ENCODE peak calls at places on chromosomes 3 and 15, in eight cellular contexts. Q is K562, S is pancreas, W is cardiac fibroblast, K is fibroblast of lung, P is mammary epithelial cell, G is nephron progenitor cell, Z is AG04450. F is an unnamed sample.

GRCh38 chr3:65833761-65834505 is 204.8 kb downstream of the MAGI1 start:
- DNase-seq in Q (no peak), S (no peak), W (peak), K (peak), P (peak), G (no peak), Z (peak), F (no peak)

GRCh38 chr15:44735482-44736260 is 657 bp upstream of the TRIM69 start:
- DNase-seq in Q (peak), S (no peak), W (peak), K (peak), P (no peak), G (no peak), Z (no peak), F (no peak)

GRCh38 chr15:85800460-85801123 is 5.9 kb upstream of the KLHL25 start:
- DNase-seq in Q (no peak), S (peak), W (peak), K (peak), P (peak), G (no peak), Z (no peak), F (no peak)

GRCh38 chr3:118577055-118577759 is 457.4 kb downstream of the IGSF11 start:
- DNase-seq in Q (no peak), S (no peak), W (no peak), K (peak), P (no peak), G (no peak), Z (no peak), F (no peak)

GRCh38 chr15:58296276-58296675 is 135.5 kb upstream of the LIPC start:
- DNase-seq in Q (no peak), S (no peak), W (no peak), K (no peak), P (no peak), G (no peak), Z (no peak), F (no peak)

GRCh38 chr15:97692317-97693015 is 268.0 kb upstream of the ARRDC4 start:
- DNase-seq in Q (no peak), S (no peak), W (no peak), K (no peak), P (no peak), G (no peak), Z (no peak), F (no peak)

GRCh38 chr3:52444860-52445793 is at the start of gene SEMA3G:
- DNase-seq in Q (peak), S (peak), W (peak), K (peak), P (peak), G (peak), Z (no peak), F (peak)

GRCh38 chr15:48675436-48675835 is 29.9 kb upstream of the FBN1 start:
- DNase-seq in Q (no peak), S (no peak), W (no peak), K (no peak), P (no peak), G (no peak), Z (no peak), F (no peak)

GRCh38 chr15:75067123-75067854 is 43.9 kb downstream of the PPCDC start:
- DNase-seq in Q (peak), S (no peak), W (peak), K (peak), P (peak), G (no peak), Z (no peak), F (no peak)

GRCh38 chr3:39447637-39448483 is 19.6 kb upstream of the MOBP start:
- DNase-seq in Q (peak), S (peak), W (peak), K (peak), P (peak), G (peak), Z (peak), F (peak)

GRCh38 chr3:46358466-46358865 is 4.6 kb downstream of the CCR2 start:
- DNase-seq in Q (no peak), S (no peak), W (no peak), K (no peak), P (no peak), G (no peak), Z (no peak), F (no peak)

GRCh38 chr15:69926011-69926410 is 171.7 kb downstream of the TLE3 start:
- DNase-seq in Q (no peak), S (no peak), W (peak), K (no peak), P (no peak), G (no peak), Z (no peak), F (no peak)

GRCh38 chr3:20055020-20055775 is 15.0 kb downstream of the KAT2B start:
- DNase-seq in Q (no peak), S (no peak), W (no peak), K (no peak), P (no peak), G (no peak), Z (no peak), F (no peak)

GRCh38 chr3:71859128-71859519 is 74.2 kb upstream of the PROK2 start:
- DNase-seq in Q (peak), S (peak), W (peak), K (peak), P (peak), G (no peak), Z (no peak), F (no peak)
- TF ChIP-seq CTCF in Q (peak), S (peak), W (no peak), K (peak), P (peak), G (no peak), Z (peak), F (no peak)

GRCh38 chr3:184347321-184348056 is 10.1 kb downstream of the FAM131A start:
- DNase-seq in Q (peak), S (no peak), W (peak), K (peak), P (no peak), G (no peak), Z (no peak), F (no peak)
- TF ChIP-seq CTCF in Q (no peak), S (no peak), W (no peak), K (no peak), P (no peak), G (no peak), Z (no peak), F (no peak)

DNA sequence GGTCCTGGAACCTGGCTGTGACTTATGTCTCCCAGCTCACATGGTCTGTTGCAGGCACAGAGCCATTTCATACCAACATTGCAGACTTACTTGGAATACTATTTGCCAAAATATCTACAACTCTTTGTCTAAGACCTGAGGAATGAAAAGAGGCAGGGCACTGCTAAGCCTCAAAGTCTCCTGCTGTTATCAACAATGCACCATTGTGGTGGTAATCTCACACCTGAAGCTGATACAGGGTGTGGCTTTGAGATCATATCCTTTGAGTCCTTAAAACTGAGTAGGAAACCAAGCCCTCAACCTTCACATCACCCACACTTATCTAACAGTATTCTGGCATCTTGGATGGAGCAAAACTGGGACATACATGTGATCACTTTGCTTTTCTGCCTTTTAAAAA is 782.0 kb downstream of the EPHA3 start:
- DNase-seq in Q (no peak), S (no peak), W (no peak), K (no peak), P (no peak), G (no peak), Z (no peak), F (no peak)
- TF ChIP-seq CTCF in Q (no peak), S (no peak), W (no peak), K (no peak), P (no peak), G (no peak), Z (no peak), F (no peak)

GRCh38 chr15:98789020-98789419 is 140.7 kb downstream of the IGF1R start:
- DNase-seq in Q (no peak), S (no peak), W (peak), K (no peak), P (no peak), G (no peak), Z (no peak), F (no peak)
- TF ChIP-seq CTCF in Q (no peak), S (no peak), W (no peak), K (no peak), P (no peak), G (no peak), Z (no peak), F (no peak)

DNA sequence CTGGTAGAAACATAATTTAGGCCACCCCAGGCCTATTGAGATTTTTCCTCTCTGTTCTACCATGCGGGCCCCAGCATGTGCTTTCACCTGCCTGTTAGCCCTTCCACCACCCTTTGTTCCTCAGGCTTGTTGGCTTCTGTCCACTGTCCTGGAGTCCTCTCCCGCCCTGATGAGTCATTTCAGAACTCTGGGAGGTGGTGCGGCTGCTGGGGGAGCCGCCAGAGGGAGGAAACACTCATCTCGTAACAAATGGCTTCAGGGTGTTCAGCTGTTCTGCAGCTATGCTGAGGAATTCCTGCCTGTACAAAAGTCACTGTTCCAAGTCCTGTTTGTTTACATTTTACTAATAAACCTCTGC is 36.3 kb downstream of the LRTM1 start:
- DNase-seq in Q (peak), S (peak), W (peak), K (peak), P (peak), G (peak), Z (peak), F (no peak)
- TF ChIP-seq CTCF in Q (peak), S (peak), W (peak), K (peak), P (peak), G (no peak), Z (peak), F (no peak)

DNA sequence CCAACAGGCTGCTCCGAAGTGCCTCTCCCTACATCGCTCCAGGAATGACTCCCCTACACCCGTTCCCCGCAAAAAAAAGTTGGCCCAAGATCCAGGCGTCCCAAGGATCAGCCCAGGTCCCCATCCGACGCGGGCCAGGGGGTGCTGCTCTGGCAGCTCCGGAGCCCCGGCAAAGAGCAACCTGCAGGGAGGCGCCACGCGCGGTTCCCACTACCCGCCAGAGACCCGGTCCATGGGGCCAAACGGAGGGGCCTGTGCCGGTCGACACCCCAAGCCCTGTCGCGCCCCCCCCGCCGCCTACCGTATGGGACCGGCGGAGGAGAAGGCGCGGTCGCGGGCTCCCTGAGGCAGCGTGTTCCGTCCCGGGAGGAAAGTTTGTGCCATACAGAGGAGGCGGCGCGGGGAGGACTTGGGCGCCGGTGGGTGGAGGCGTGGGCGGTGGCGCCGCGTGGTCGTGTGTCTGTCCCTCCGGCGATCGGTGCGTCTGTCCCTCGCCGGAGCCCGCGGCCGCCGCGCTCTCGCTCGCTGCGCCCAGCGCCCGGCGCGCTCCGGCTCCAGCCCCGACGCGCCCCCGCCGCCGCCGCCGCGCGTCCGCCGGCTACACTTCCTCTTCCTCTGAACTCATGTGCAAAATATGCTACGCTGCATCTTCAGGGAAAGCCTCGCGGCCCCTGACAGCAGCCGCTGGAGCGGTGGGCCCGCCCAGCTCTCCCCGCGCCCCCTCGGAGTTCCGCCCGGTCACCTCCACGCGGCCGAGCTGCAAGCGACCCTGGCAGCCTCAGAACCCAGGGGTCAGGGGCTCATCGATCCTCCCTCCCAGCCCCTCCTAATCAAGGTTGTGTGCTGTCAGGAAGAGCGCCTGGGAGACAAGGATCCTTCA is at the start of gene RFTN1:
- DNase-seq in Q (no peak), S (no peak), W (peak), K (peak), P (peak), G (peak), Z (peak), F (peak)
- TF ChIP-seq CTCF in Q (no peak), S (no peak), W (no peak), K (no peak), P (no peak), G (no peak), Z (peak), F (no peak)

DNA sequence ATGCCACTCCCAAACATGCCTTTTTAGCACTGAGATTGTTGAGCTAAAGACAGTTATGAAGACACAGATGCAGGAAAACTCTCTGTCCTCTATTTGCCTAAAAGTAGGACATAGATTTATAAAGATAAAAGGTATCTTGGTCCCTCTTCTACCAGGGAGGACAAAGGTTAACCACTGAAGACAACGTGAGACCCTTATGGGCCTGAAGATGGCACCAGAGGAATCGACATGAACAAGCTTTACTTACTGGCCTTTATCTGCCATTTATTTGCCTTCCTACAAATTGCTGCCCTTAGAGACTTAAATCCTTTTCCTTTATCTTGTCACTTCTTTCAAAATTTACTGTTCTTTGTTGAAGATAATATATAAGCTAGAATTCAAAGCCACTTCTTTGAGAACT is 109.7 kb upstream of the FAM3D start:
- DNase-seq in Q (no peak), S (no peak), W (no peak), K (no peak), P (no peak), G (no peak), Z (no peak), F (no peak)
- TF ChIP-seq CTCF in Q (no peak), S (no peak), W (no peak), K (no peak), P (no peak), G (no peak), Z (no peak), F (no peak)

F was measured in endothelial cell.